ENCODE peak calls at places on chromosome 11, in five cellular contexts. B, O, X, G and M are unnamed samples.

GRCh38 chr11:126007263-126007662 is 55.4 kb downstream of the CDON start:
- DNase-seq in B (no peak), X (no peak), O (peak; percentile 3), G (no peak), M (no peak)

GRCh38 chr11:66593303-66593635 is 284 bp downstream of the CCS start:
- DNase-seq in G (no peak), O (no peak), X (no peak), B (no peak), M (no peak)

GRCh38 chr11:66133216-66133775 is 63.2 kb downstream of the PACS1 start:
- DNase-seq in B (no peak), O (no peak), G (no peak), X (no peak), M (peak; percentile 46)

GRCh38 chr11:131977854-131978253 is 607.4 kb downstream of the NTM start:
- DNase-seq in G (no peak), B (no peak), X (no peak), O (no peak), M (no peak)

GRCh38 chr11:32960553-32961164 is 55.0 kb upstream of the DEPDC7 start:
- DNase-seq in O (no peak), X (no peak), G (peak; percentile 45), B (no peak), M (no peak)

GRCh38 chr11:96307748-96308133 is 35.3 kb downstream of the MAML2 start:
- DNase-seq in O (no peak), X (no peak), G (no peak), B (no peak), M (no peak)

GRCh38 chr11:83681045-83681781 is 395.0 kb upstream of the CCDC90B start:
- DNase-seq in B (no peak), X (no peak), G (no peak), O (no peak), M (no peak)

GRCh38 chr11:3205261-3206127 is 13.1 kb downstream of the MRGPRG start:
- DNase-seq in G (peak; percentile 64), O (no peak), X (no peak), B (no peak), M (no peak)

GRCh38 chr11:104366321-104366734 is 202.4 kb upstream of the PDGFD start:
- DNase-seq in G (no peak), O (no peak), X (no peak), B (no peak), M (no peak)

GRCh38 chr11:130001491-130002351 is 914 bp downstream of the PRDM10 start:
- DNase-seq in G (peak; percentile 41), X (peak; percentile 39), O (peak; percentile 0), B (peak; percentile 26), M (peak; percentile 53)

GRCh38 chr11:64542172-64543125 is 48.6 kb upstream of the SLC22A12 start:
- DNase-seq in O (no peak), X (no peak), G (no peak), B (no peak), M (no peak)

GRCh38 chr11:116118138-116118470 is 613.9 kb upstream of the CADM1 start:
- DNase-seq in G (no peak), O (no peak), B (no peak), X (no peak), M (no peak)

GRCh38 chr11:4388221-4388620 is 5.3 kb downstream of the TRIM21 start:
- DNase-seq in G (no peak), O (no peak), B (no peak), X (no peak), M (no peak)

GRCh38 chr11:61347916-61348461 is 13.7 kb downstream of the CYB561A3 start:
- DNase-seq in X (no peak), G (no peak), O (no peak), B (no peak), M (no peak)

GRCh38 chr11:35618497-35619029 is 303 bp downstream of the FJX1 start:
- DNase-seq in X (peak; percentile 1), G (no peak), O (peak; percentile 64), B (no peak), M (peak; percentile 30)

GRCh38 chr11:118238947-118239346 is 13.2 kb downstream of the MPZL3 start:
- DNase-seq in X (no peak), B (no peak), O (no peak), G (no peak), M (no peak)

GRCh38 chr11:45677811-45678515 is 12.5 kb upstream of the CHST1 start:
- DNase-seq in G (no peak), O (no peak), X (no peak), B (no peak), M (no peak)

GRCh38 chr11:90701040-90701439 is 478.2 kb upstream of the CHORDC1 start:
- DNase-seq in X (no peak), G (no peak), O (no peak), B (no peak), M (no peak)

GRCh38 chr11:123221611-123222010 is 26.6 kb upstream of the CLMP start:
- DNase-seq in O (no peak), B (no peak), G (no peak), X (no peak), M (no peak)